ENCODE peak calls at places on chromosome 17, in ten cellular contexts. One of them, this sample, is unnamed.

GRCh38 chr17:15185625-15185991 is 79.5 kb downstream of the PMP22 start:
- DNase-seq in transverse colon: peak
- DNase-seq in neural progenitor cell: no peak
- DNase-seq in cardiac muscle cell: peak
- DNase-seq in MM.1S: no peak
- DNase-seq in pancreas: peak
- DNase-seq in DND-41: no peak
- DNase-seq in ovary: no peak
- DNase-seq in heart left ventricle: peak
- DNase-seq in HL-60: peak
- DNase-seq in this sample: no peak

GRCh38 chr17:9472094-9472493 is 103.5 kb downstream of the STX8 start:
- DNase-seq in transverse colon: no peak
- DNase-seq in neural progenitor cell: no peak
- DNase-seq in cardiac muscle cell: no peak
- DNase-seq in MM.1S: no peak
- DNase-seq in pancreas: no peak
- DNase-seq in DND-41: no peak
- DNase-seq in ovary: no peak
- DNase-seq in heart left ventricle: no peak
- DNase-seq in HL-60: no peak
- DNase-seq in this sample: no peak

GRCh38 chr17:60506312-60506711 is 19.7 kb downstream of the APPBP2 start:
- DNase-seq in transverse colon: no peak
- DNase-seq in neural progenitor cell: no peak
- DNase-seq in cardiac muscle cell: no peak
- DNase-seq in MM.1S: peak
- DNase-seq in pancreas: no peak
- DNase-seq in DND-41: no peak
- DNase-seq in ovary: no peak
- DNase-seq in heart left ventricle: no peak
- DNase-seq in HL-60: no peak
- DNase-seq in this sample: no peak

GRCh38 chr17:61474235-61474927 is 22.2 kb downstream of the TBX4 start:
- DNase-seq in transverse colon: no peak
- DNase-seq in neural progenitor cell: no peak
- DNase-seq in cardiac muscle cell: no peak
- DNase-seq in MM.1S: no peak
- DNase-seq in pancreas: no peak
- DNase-seq in DND-41: no peak
- DNase-seq in ovary: no peak
- DNase-seq in heart left ventricle: no peak
- DNase-seq in HL-60: no peak
- DNase-seq in this sample: peak

GRCh38 chr17:48915459-48916282 is 7.5 kb downstream of the UBE2Z start:
- DNase-seq in transverse colon: peak
- DNase-seq in neural progenitor cell: no peak
- DNase-seq in cardiac muscle cell: no peak
- DNase-seq in MM.1S: peak
- DNase-seq in pancreas: no peak
- DNase-seq in DND-41: no peak
- DNase-seq in ovary: no peak
- DNase-seq in heart left ventricle: no peak
- DNase-seq in HL-60: no peak
- DNase-seq in this sample: no peak

GRCh38 chr17:17824119-17824779 is 12.5 kb downstream of the SREBF1 start:
- DNase-seq in transverse colon: no peak
- DNase-seq in neural progenitor cell: peak
- DNase-seq in cardiac muscle cell: no peak
- DNase-seq in MM.1S: no peak
- DNase-seq in pancreas: no peak
- DNase-seq in DND-41: peak
- DNase-seq in ovary: peak
- DNase-seq in heart left ventricle: no peak
- DNase-seq in HL-60: no peak
- DNase-seq in this sample: no peak

GRCh38 chr17:3693099-3693498 is 2.9 kb downstream of the P2RX5 start:
- DNase-seq in transverse colon: no peak
- DNase-seq in neural progenitor cell: no peak
- DNase-seq in cardiac muscle cell: no peak
- DNase-seq in MM.1S: no peak
- DNase-seq in pancreas: no peak
- DNase-seq in DND-41: no peak
- DNase-seq in ovary: no peak
- DNase-seq in heart left ventricle: no peak
- DNase-seq in HL-60: no peak
- DNase-seq in this sample: no peak

GRCh38 chr17:27938864-27939263 is 45.7 kb upstream of the LYRM9 start:
- DNase-seq in transverse colon: no peak
- DNase-seq in neural progenitor cell: no peak
- DNase-seq in cardiac muscle cell: no peak
- DNase-seq in MM.1S: no peak
- DNase-seq in pancreas: no peak
- DNase-seq in DND-41: no peak
- DNase-seq in ovary: no peak
- DNase-seq in heart left ventricle: no peak
- DNase-seq in HL-60: no peak
- DNase-seq in this sample: no peak

GRCh38 chr17:13671771-13672170 is 70.0 kb upstream of the HS3ST3A1 start:
- DNase-seq in transverse colon: no peak
- DNase-seq in neural progenitor cell: peak
- DNase-seq in cardiac muscle cell: no peak
- DNase-seq in MM.1S: no peak
- DNase-seq in pancreas: no peak
- DNase-seq in DND-41: no peak
- DNase-seq in ovary: no peak
- DNase-seq in heart left ventricle: no peak
- DNase-seq in HL-60: no peak
- DNase-seq in this sample: no peak

DNA sequence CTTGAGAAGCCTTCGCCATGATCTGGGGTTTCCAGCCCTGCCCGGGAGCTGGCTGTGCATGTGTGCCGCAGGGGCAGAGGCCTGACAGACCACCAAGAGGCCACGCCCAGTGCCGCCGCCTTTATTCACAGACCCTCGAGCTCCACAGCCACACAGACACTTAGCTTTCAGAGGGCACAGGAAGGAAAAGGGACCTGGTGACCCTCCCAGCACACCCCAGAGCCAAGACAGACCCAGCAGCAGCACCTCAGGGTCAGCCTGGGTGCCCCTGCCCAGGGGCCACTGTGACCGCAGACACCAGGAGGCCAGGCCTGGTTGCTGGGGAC is 10.8 kb downstream of the MCRIP1 start:
- DNase-seq in transverse colon: no peak
- DNase-seq in neural progenitor cell: no peak
- DNase-seq in cardiac muscle cell: no peak
- DNase-seq in MM.1S: no peak
- DNase-seq in pancreas: no peak
- DNase-seq in DND-41: no peak
- DNase-seq in ovary: no peak
- DNase-seq in heart left ventricle: no peak
- DNase-seq in HL-60: no peak
- DNase-seq in this sample: no peak
- H3K27ac ChIP-seq in transverse colon: peak
- H3K27ac ChIP-seq in neural progenitor cell: no peak
- H3K27ac ChIP-seq in cardiac muscle cell: peak
- H3K27ac ChIP-seq in MM.1S: no peak
- H3K27ac ChIP-seq in pancreas: peak
- H3K27ac ChIP-seq in DND-41: peak
- H3K27ac ChIP-seq in ovary: no peak
- H3K27ac ChIP-seq in heart left ventricle: peak
- H3K27ac ChIP-seq in HL-60: no peak
- H3K27ac ChIP-seq in this sample: peak

DNA sequence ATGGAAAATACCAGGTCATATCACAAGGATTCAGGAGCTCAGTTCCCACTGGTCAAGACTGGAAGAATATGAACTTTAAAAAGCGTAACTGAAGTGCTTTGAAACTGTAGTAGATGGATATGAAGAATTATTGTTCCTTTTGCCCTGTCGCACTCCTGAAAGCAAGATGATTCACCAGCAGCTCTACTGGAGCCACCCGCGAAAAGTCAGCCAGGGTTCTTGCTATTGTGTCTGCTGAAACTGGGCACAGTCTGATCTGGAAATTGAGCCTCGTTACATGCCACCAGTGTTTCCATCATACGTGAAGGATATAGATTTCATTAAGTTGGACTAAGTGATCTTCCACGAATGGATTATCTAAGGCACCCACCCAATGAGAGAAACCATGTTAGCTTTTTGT is 16.6 kb downstream of the AP2B1 start:
- DNase-seq in transverse colon: no peak
- DNase-seq in neural progenitor cell: no peak
- DNase-seq in cardiac muscle cell: no peak
- DNase-seq in MM.1S: no peak
- DNase-seq in pancreas: no peak
- DNase-seq in DND-41: no peak
- DNase-seq in ovary: no peak
- DNase-seq in heart left ventricle: no peak
- DNase-seq in HL-60: no peak
- DNase-seq in this sample: no peak
- H3K27ac ChIP-seq in transverse colon: no peak
- H3K27ac ChIP-seq in neural progenitor cell: no peak
- H3K27ac ChIP-seq in cardiac muscle cell: no peak
- H3K27ac ChIP-seq in MM.1S: no peak
- H3K27ac ChIP-seq in pancreas: no peak
- H3K27ac ChIP-seq in DND-41: no peak
- H3K27ac ChIP-seq in ovary: no peak
- H3K27ac ChIP-seq in heart left ventricle: no peak
- H3K27ac ChIP-seq in HL-60: no peak
- H3K27ac ChIP-seq in this sample: no peak

GRCh38 chr17:35725058-35725457 is 6.4 kb upstream of the RASL10B start:
- DNase-seq in transverse colon: no peak
- DNase-seq in neural progenitor cell: no peak
- DNase-seq in cardiac muscle cell: no peak
- DNase-seq in MM.1S: no peak
- DNase-seq in pancreas: no peak
- DNase-seq in DND-41: no peak
- DNase-seq in ovary: no peak
- DNase-seq in heart left ventricle: no peak
- DNase-seq in HL-60: no peak
- DNase-seq in this sample: no peak

GRCh38 chr17:35723735-35724134 is 7.7 kb upstream of the RASL10B start:
- DNase-seq in transverse colon: no peak
- DNase-seq in neural progenitor cell: no peak
- DNase-seq in cardiac muscle cell: no peak
- DNase-seq in MM.1S: no peak
- DNase-seq in pancreas: no peak
- DNase-seq in DND-41: no peak
- DNase-seq in ovary: no peak
- DNase-seq in heart left ventricle: no peak
- DNase-seq in HL-60: no peak
- DNase-seq in this sample: no peak

GRCh38 chr17:35726609-35727460 is 4.6 kb upstream of the RASL10B start:
- DNase-seq in transverse colon: peak
- DNase-seq in neural progenitor cell: no peak
- DNase-seq in cardiac muscle cell: peak
- DNase-seq in MM.1S: no peak
- DNase-seq in pancreas: peak
- DNase-seq in DND-41: no peak
- DNase-seq in ovary: peak
- DNase-seq in heart left ventricle: peak
- DNase-seq in HL-60: peak
- DNase-seq in this sample: no peak

GRCh38 chr17:35727635-35728034 is 3.8 kb upstream of the RASL10B start:
- DNase-seq in transverse colon: no peak
- DNase-seq in neural progenitor cell: no peak
- DNase-seq in cardiac muscle cell: no peak
- DNase-seq in MM.1S: no peak
- DNase-seq in pancreas: no peak
- DNase-seq in DND-41: no peak
- DNase-seq in ovary: no peak
- DNase-seq in heart left ventricle: no peak
- DNase-seq in HL-60: no peak
- DNase-seq in this sample: no peak

DNA sequence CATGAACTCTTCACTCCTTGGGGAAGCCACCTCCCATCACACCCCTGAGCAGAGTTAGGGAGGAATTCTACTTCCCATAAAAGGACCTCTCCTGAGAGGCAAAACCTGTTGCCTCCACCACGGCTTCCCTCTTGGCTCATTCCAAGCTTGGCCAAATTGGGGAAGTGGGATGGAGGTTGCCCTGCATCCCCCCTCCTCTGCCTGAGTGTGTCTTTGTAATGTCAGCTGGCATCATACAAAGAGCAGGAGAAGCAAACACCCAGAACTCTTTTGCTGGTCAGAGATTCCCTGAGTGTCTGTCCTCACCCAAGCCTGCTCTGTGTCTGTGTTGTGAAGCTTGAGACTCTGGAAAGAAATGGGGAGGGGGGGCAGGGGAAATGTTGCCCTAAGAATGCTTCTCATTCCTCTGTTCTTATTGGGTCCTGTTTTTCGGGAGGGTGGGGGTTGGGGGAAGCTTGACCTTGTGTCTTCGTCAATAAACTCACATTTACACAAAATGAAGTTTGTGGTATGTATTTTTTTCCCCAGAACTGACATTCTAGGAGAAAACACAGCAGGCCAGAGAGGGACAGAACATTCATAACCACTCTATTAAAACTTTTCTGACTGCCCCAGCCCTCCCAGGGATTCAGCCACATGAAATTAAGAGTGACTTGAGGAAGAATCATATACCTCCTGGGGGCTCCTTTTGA is 5.4 kb upstream of the RASL10B start:
- DNase-seq in transverse colon: no peak
- DNase-seq in neural progenitor cell: no peak
- DNase-seq in cardiac muscle cell: peak
- DNase-seq in MM.1S: no peak
- DNase-seq in pancreas: no peak
- DNase-seq in DND-41: no peak
- DNase-seq in ovary: no peak
- DNase-seq in heart left ventricle: no peak
- DNase-seq in HL-60: no peak
- DNase-seq in this sample: no peak
- H3K27ac ChIP-seq in transverse colon: no peak
- H3K27ac ChIP-seq in neural progenitor cell: no peak
- H3K27ac ChIP-seq in cardiac muscle cell: peak
- H3K27ac ChIP-seq in MM.1S: no peak
- H3K27ac ChIP-seq in pancreas: no peak
- H3K27ac ChIP-seq in DND-41: no peak
- H3K27ac ChIP-seq in ovary: no peak
- H3K27ac ChIP-seq in heart left ventricle: peak
- H3K27ac ChIP-seq in HL-60: no peak
- H3K27ac ChIP-seq in this sample: peak

DNA sequence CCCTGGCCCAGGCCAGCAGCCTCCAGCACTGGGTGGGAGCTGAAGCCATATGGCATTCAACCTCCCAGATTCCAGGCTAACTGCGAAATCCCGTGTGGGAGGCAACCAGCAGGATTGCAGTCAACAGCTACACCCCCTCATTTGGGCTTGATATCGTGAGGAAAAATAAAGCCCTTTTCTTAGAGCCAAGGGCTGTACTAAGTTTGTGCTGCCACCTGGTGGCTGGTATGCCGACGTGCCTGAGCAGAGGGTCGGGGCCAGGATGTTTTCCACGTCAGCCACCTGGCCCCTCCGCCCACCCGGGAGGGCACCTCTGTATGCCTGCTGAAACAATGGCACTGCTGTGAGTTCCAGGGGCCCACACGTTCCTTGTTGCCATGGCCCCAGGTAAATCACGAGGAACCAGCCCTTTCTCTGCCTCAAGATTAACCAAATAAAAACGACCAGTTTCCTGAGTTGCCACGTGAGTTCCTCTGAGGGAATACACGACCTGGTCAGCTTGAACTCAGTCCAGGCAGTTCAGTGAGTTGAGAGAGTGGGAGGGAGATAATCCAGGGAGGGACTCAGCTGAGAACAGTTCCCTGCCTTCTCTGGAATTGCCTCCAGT is 9.0 kb downstream of the TMEM98 start:
- DNase-seq in transverse colon: peak
- DNase-seq in neural progenitor cell: peak
- DNase-seq in cardiac muscle cell: peak
- DNase-seq in MM.1S: peak
- DNase-seq in pancreas: peak
- DNase-seq in DND-41: peak
- DNase-seq in ovary: peak
- DNase-seq in heart left ventricle: peak
- DNase-seq in HL-60: peak
- DNase-seq in this sample: peak
- H3K27ac ChIP-seq in transverse colon: no peak
- H3K27ac ChIP-seq in neural progenitor cell: peak
- H3K27ac ChIP-seq in cardiac muscle cell: peak
- H3K27ac ChIP-seq in MM.1S: no peak
- H3K27ac ChIP-seq in pancreas: peak
- H3K27ac ChIP-seq in DND-41: no peak
- H3K27ac ChIP-seq in ovary: peak
- H3K27ac ChIP-seq in heart left ventricle: no peak
- H3K27ac ChIP-seq in HL-60: no peak
- H3K27ac ChIP-seq in this sample: peak

This sample was measured in prostate gland.